ENCODE peak calls at places on chromosomes 11 and 22, in ten cellular contexts. Y, F, R, T, X, O, K, I, C and L are unnamed samples.

GRCh38 chr11:60018058-60018457 is 1.1 kb downstream of the OOSP4B start:
- DNase-seq in X (no peak), C (no peak), F (no peak), Y (no peak), T (no peak), I (no peak), R (no peak), K (no peak), O (no peak), L (no peak)

GRCh38 chr11:131449391-131450019 is 79.1 kb downstream of the NTM start:
- DNase-seq in T (no peak), F (no peak), C (no peak), K (no peak), R (no peak), O (no peak), I (no peak), Y (no peak), X (no peak), L (no peak)

GRCh38 chr11:114209904-114210303 is 86.3 kb upstream of the NNMT start:
- DNase-seq in R (no peak), Y (no peak), C (no peak), O (no peak), F (no peak), X (no peak), I (no peak), T (no peak), K (no peak), L (no peak)

GRCh38 chr11:111785886-111786412 is 19.8 kb upstream of the PPP2R1B start:
- DNase-seq in R (no peak), C (no peak), O (no peak), F (no peak), K (no peak), Y (no peak), T (no peak), X (no peak), I (no peak), L (no peak)

GRCh38 chr11:57903441-57904123 is 120.1 kb upstream of the OR9Q1 start:
- DNase-seq in X (no peak), K (peak; percentile 3), Y (peak; percentile 10), F (peak; percentile 42), O (no peak), R (peak; percentile 81), T (no peak), C (no peak), I (no peak), L (no peak)

GRCh38 chr11:8017894-8018741 is 31.0 kb downstream of the EIF3F start:
- DNase-seq in F (no peak), K (no peak), R (no peak), T (no peak), Y (no peak), O (no peak), X (no peak), I (no peak), C (no peak), L (no peak)

GRCh38 chr11:70120674-70121073 is 42.6 kb downstream of the ANO1 start:
- DNase-seq in R (no peak), C (no peak), Y (no peak), F (no peak), O (no peak), K (no peak), T (no peak), I (no peak), X (no peak), L (no peak)

GRCh38 chr22:47168900-47169800 is 406.7 kb downstream of the TBC1D22A start:
- DNase-seq in I (no peak), F (peak; percentile 48), R (no peak), C (peak; percentile 15), X (peak; percentile 14), T (no peak), Y (peak; percentile 21), K (no peak), O (no peak), L (no peak)

GRCh38 chr22:32752868-32753520 is 48.5 kb upstream of the TIMP3 start:
- DNase-seq in C (peak; percentile 79), F (no peak), X (no peak), R (no peak), Y (peak; percentile 83), T (no peak), O (no peak), I (peak; percentile 25), K (no peak), L (no peak)

DNA sequence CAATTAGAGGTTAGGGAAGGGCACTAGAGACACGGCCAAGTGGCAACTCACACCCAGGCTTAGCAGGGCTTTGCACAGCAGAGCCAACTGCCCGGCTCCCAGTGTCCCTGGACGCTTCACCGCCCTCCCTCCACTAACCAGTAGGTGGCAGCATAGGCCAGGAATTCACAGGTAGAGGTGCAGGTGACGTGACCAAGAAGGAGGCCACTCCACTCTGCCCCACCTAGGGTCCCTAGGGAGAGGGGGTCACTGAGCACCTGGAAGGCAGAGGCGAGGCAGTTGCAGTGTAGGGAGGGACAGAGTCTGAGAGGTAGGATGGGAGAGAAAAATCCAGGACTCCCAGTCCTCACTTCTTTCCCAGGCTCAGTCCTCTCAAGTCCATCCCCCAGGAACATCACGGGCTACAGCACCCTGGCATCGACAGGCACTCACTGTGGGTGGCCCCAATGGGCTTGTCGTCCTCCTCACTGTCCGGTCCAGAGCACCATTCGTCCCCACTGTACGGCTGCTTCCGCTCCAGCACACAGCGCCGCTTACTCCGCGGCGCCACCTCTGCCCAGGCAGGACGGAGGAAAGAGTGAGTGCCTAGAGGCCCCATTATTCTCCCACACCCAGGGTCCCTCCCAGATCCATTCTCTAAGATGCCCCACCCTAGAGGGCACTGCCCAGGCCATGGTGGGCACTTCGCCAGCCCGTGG is 18.5 kb downstream of the BCL9L start:
- DNase-seq in F (peak; percentile 93), R (peak; percentile 89), O (peak; percentile 81), T (peak; percentile 84), Y (peak; percentile 45), X (peak; percentile 86), K (peak; percentile 72), C (peak; percentile 80), I (peak; percentile 81), L (peak; percentile 83)
- H3K4me3 ChIP-seq in F (no peak overlapping the region), R (no peak overlapping the region), O (no peak overlapping the region), T (no peak overlapping the region), Y (peak overlapping the region; percentile 28), X (no peak overlapping the region), K (no peak overlapping the region), C (no peak overlapping the region), I (no peak overlapping the region), L (no peak overlapping the region)

DNA sequence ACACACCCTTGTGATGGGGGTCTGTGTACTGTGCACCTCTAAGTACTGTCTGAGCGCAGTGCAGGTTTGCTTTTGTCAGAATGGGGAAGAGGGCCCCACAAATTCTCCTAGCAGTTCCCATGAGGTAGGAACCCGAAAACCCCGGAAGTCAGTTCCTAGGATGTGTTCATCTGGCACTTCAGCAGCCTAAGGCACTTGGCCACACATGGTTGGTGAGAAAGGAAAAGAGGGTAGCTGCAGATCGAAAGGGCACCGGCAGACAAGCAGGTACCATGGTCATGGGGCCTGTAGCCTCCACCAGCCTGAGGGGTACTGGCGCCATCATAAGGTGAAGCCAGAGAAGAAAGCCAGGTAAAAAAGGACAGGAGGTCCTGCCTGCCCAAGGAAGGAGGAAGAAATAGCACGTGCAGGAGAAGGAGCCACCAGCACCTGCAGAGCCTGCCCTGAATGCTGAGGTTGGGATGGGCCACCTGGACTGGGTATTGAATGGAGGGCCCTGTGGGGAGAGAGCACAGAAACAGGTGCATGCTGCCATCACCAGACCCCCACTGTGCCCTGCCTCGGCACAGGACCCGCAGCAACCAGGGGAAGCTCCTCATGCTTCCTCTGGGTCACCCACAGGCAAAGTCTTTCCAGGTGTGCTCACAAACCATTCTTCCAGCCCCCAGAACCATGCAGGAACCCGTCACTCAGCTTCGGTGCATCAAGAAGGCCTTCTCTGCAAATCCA is 8.1 kb upstream of the CASTOR1 start:
- DNase-seq in F (no peak), C (no peak), T (no peak), R (no peak), Y (no peak), I (no peak), X (no peak), O (no peak), K (no peak), L (no peak)
- H3K27ac ChIP-seq in F (no peak overlapping the region), C (no peak overlapping the region), T (no peak overlapping the region), R (peak overlapping the region; percentile 88), Y (no peak overlapping the region), I (peak overlapping the region; percentile 87), X (peak overlapping the region; percentile 67), O (peak overlapping the region; percentile 39), K (no peak overlapping the region), L (peak overlapping the region; percentile 62)

GRCh38 chr22:39471421-39472141 is 14.8 kb downstream of the MGAT3 start:
- DNase-seq in T (peak; percentile 18), I (no peak), F (no peak), C (peak; percentile 93), K (no peak), Y (peak; percentile 42), O (no peak), X (no peak), R (peak; percentile 68), L (no peak)
- H3K4me1 ChIP-seq in T (peaks cover 14% of the 10 kb centered on the region), I (peaks cover 86% of the 10 kb centered on the region), F (peaks cover 21% of the 10 kb centered on the region), C (peaks cover 61% of the 10 kb centered on the region), K (peaks cover 15% of the 10 kb centered on the region), Y (peaks cover 3% of the 10 kb centered on the region), O (peaks cover 24% of the 10 kb centered on the region), X (peaks cover 67% of the 10 kb centered on the region), R (peaks cover 25% of the 10 kb centered on the region), L (peaks cover 6% of the 10 kb centered on the region)

GRCh38 chr11:62621027-62621566 is 689 bp downstream of the B3GAT3 start:
- DNase-seq in R (no peak), X (no peak), C (no peak), T (no peak), O (no peak), Y (no peak), K (no peak), F (no peak), I (no peak), L (no peak)

GRCh38 chr11:62627718-62628117 is 5.9 kb upstream of the B3GAT3 start:
- DNase-seq in K (no peak), T (no peak), I (no peak), O (no peak), R (no peak), Y (no peak), X (no peak), F (no peak), C (peak; percentile 17), L (no peak)

GRCh38 chr11:62621567-62622470 is at the start of gene B3GAT3:
- DNase-seq in R (peak; percentile 100), C (peak; percentile 99), T (peak; percentile 95), X (peak; percentile 99), Y (peak; percentile 99), F (peak; percentile 100), K (peak; percentile 97), O (peak; percentile 90), I (peak; percentile 98), L (peak; percentile 99)

GRCh38 chr11:62622476-62622875 is 690 bp upstream of the B3GAT3 start:
- DNase-seq in C (no peak), I (no peak), F (no peak), T (no peak), K (no peak), Y (no peak), O (no peak), R (no peak), X (no peak), L (no peak)
- H3K4me3 ChIP-seq in C (peak overlapping the region; percentile 50), I (peak overlapping the region; percentile 83), F (peak overlapping the region; percentile 10), T (no peak overlapping the region), K (peak overlapping the region; percentile 96), Y (peak overlapping the region; percentile 84), O (no peak overlapping the region), R (peak overlapping the region; percentile 44), X (peak overlapping the region; percentile 79), L (peak overlapping the region; percentile 10)